ENCODE peak calls at places on chromosomes 4 and X, in six cellular contexts. X, E, F, N, T and B are unnamed samples.

GRCh38 chrX:49760288-49760885 is 64.6 kb upstream of the PAGE1 start:
- DNase-seq in X (no peak), E (no peak), F (no peak), N (no peak), T (no peak), B (no peak)

GRCh38 chr4:26468283-26468949 is 21.9 kb downstream of the CCKAR start:
- DNase-seq in X (no peak), E (no peak), F (no peak), N (no peak), T (no peak), B (no peak)

GRCh38 chr4:152112887-152113286 is 352.1 kb upstream of the GATB start:
- DNase-seq in X (no peak), E (no peak), F (no peak), N (no peak), T (no peak), B (no peak)

GRCh38 chrX:103063918-103064434 is at the start of gene BEX1:
- DNase-seq in X (no peak), E (no peak), F (no peak), N (peak), T (peak), B (peak)

GRCh38 chr4:104470770-104471169 is 23.9 kb downstream of the CXXC4 start:
- DNase-seq in X (no peak), E (no peak), F (no peak), N (no peak), T (no peak), B (no peak)

GRCh38 chr4:111923786-111924185 is 221.5 kb upstream of the FAM241A start:
- DNase-seq in X (no peak), E (no peak), F (no peak), N (no peak), T (no peak), B (no peak)

GRCh38 chrX:39969099-39969825 is 128.5 kb downstream of the BCOR start:
- DNase-seq in X (no peak), E (no peak), F (no peak), N (no peak), T (no peak), B (no peak)

GRCh38 chr4:1448589-1449420 is 42.6 kb upstream of the NKX1-1 start:
- DNase-seq in X (no peak), E (no peak), F (no peak), N (no peak), T (peak), B (no peak)

GRCh38 chr4:143256456-143256855 is 71.7 kb downstream of the USP38 start:
- DNase-seq in X (no peak), E (no peak), F (peak), N (no peak), T (no peak), B (no peak)

GRCh38 chrX:38890963-38891362 is 89.7 kb downstream of the MID1IP1 start:
- DNase-seq in X (no peak), E (no peak), F (no peak), N (no peak), T (no peak), B (no peak)

GRCh38 chrX:9619581-9619980 is 146.1 kb downstream of the GPR143 start:
- DNase-seq in X (no peak), E (no peak), F (no peak), N (no peak), T (no peak), B (no peak)

GRCh38 chr4:153651961-153652784 is 31.9 kb upstream of the TLR2 start:
- DNase-seq in X (no peak), E (no peak), F (peak), N (no peak), T (no peak), B (no peak)

GRCh38 chr4:52260507-52261302 is 209.6 kb downstream of the SPATA18 start:
- DNase-seq in X (no peak), E (no peak), F (no peak), N (no peak), T (peak), B (no peak)

GRCh38 chr4:164648151-164648848 is 105.6 kb upstream of the SMIM31 start:
- DNase-seq in X (no peak), E (no peak), F (peak), N (no peak), T (no peak), B (no peak)

GRCh38 chrX:119041175-119041574 is 31.6 kb upstream of the CT47C1 start:
- DNase-seq in X (peak), E (no peak), F (peak), N (no peak), T (peak), B (no peak)

GRCh38 chr4:80134936-80135701 is 62.1 kb upstream of the ANTXR2 start:
- DNase-seq in X (no peak), E (no peak), F (peak), N (no peak), T (no peak), B (no peak)

GRCh38 chr4:183760326-183760725 is 101.2 kb downstream of the TRAPPC11 start:
- DNase-seq in X (no peak), E (no peak), F (peak), N (no peak), T (no peak), B (no peak)

GRCh38 chr4:78622253-78622979 is 70.8 kb downstream of the ANXA3 start:
- DNase-seq in X (no peak), E (no peak), F (peak), N (no peak), T (no peak), B (no peak)

GRCh38 chr4:8435656-8436121 is 4.8 kb downstream of the ACOX3 start:
- DNase-seq in X (no peak), E (no peak), F (no peak), N (no peak), T (no peak), B (no peak)

GRCh38 chrX:72129661-72130060 is 2.1 kb downstream of the RTL5 start:
- DNase-seq in X (no peak), E (no peak), F (no peak), N (no peak), T (no peak), B (no peak)

GRCh38 chrX:48496660-48497059 is 12.1 kb upstream of the PORCN start:
- DNase-seq in X (no peak), E (no peak), F (peak), N (no peak), T (no peak), B (no peak)

GRCh38 chr4:98181815-98182214 is 38.5 kb upstream of the STPG2 start:
- DNase-seq in X (no peak), E (no peak), F (no peak), N (no peak), T (no peak), B (no peak)

GRCh38 chr4:20544645-20545044 is 155.6 kb upstream of the PACRGL start:
- DNase-seq in X (no peak), E (no peak), F (peak), N (no peak), T (no peak), B (no peak)

GRCh38 chrX:13009844-13010243 is 34.6 kb downstream of the FAM9C start:
- DNase-seq in X (no peak), E (no peak), F (peak), N (no peak), T (no peak), B (no peak)

GRCh38 chr4:113355550-113356371 is 306.3 kb downstream of the ANK2 start:
- DNase-seq in X (peak), E (peak), F (peak), N (no peak), T (peak), B (no peak)

GRCh38 chr4:43471950-43472349 is 579.4 kb downstream of the GRXCR1 start:
- DNase-seq in X (no peak), E (no peak), F (peak), N (no peak), T (no peak), B (no peak)

GRCh38 chr4:124206779-124207605 is 505.5 kb downstream of the ANKRD50 start:
- DNase-seq in X (no peak), E (no peak), F (peak), N (no peak), T (no peak), B (no peak)

GRCh38 chrX:108811891-108812290 is 75.5 kb upstream of the IRS4 start:
- DNase-seq in X (no peak), E (no peak), F (no peak), N (no peak), T (no peak), B (no peak)

GRCh38 chr4:96146686-96147085 is 306.8 kb downstream of the PDHA2 start:
- DNase-seq in X (no peak), E (no peak), F (no peak), N (no peak), T (no peak), B (no peak)

GRCh38 chrX:11129546-11129945 is 18.4 kb downstream of the HCCS start:
- DNase-seq in X (no peak), E (no peak), F (no peak), N (no peak), T (no peak), B (no peak)

GRCh38 chr4:164935363-164935762 is 42.1 kb downstream of the TRIM61 start:
- DNase-seq in X (no peak), E (no peak), F (peak), N (no peak), T (no peak), B (no peak)

GRCh38 chr4:110073045-110073845 is 125.2 kb downstream of the ELOVL6 start:
- DNase-seq in X (no peak), E (no peak), F (no peak), N (no peak), T (no peak), B (no peak)

GRCh38 chr4:48436318-48436717 is 46.8 kb upstream of the SLC10A4 start:
- DNase-seq in X (no peak), E (no peak), F (peak), N (no peak), T (no peak), B (no peak)

GRCh38 chrX:37060999-37061398 is 52.8 kb downstream of the FAM47C start:
- DNase-seq in X (no peak), E (no peak), F (peak), N (no peak), T (no peak), B (no peak)

GRCh38 chrX:21166302-21166982 is 207.8 kb upstream of the CNKSR2 start:
- DNase-seq in X (no peak), E (no peak), F (peak), N (no peak), T (no peak), B (no peak)

DNA sequence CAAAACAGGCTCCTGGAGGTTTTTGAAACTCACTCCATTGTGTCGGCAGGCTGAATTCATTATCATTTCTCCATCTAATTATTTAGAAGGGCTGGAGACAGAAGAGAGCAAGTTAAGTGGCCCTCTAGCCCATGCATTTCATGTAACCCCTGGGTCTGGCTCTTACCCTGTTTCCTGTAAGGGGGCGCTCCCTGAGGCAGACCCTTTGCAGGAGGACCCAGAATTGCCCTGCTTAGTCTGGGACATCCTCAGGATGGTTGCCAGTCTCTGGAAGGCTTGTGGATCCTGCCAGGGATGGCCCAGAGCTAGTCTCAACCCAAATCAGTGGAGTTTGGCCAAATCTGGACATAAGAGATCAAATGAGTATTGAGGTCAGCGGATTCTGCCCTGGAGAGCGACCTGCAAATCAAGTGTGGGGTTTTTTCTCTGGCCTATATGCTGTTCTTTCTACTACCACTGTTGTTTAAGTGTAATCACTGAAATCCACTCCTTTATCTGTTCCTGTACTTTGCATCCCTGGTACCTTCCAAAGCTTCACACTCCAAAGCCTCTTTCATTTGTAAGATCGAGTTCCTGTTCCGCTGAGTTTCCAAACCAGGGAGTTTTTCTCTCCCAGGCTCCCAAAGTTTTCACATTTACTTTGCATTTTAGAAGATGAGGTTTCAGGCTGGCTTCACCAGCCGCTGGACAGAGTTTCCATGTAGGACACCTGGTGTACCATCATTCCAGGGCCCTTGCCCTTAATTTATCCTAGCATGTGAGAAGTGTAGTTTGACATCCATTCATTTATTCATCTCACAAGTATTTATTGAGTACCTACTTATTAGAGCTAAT is 6.3 kb downstream of the KLF3 start:
- DNase-seq in X (no peak), E (no peak), F (peak), N (no peak), T (no peak), B (no peak)
- H3K27ac ChIP-seq in X (peak), E (peak), F (peak), N (peak), T (peak), B (peak)

DNA sequence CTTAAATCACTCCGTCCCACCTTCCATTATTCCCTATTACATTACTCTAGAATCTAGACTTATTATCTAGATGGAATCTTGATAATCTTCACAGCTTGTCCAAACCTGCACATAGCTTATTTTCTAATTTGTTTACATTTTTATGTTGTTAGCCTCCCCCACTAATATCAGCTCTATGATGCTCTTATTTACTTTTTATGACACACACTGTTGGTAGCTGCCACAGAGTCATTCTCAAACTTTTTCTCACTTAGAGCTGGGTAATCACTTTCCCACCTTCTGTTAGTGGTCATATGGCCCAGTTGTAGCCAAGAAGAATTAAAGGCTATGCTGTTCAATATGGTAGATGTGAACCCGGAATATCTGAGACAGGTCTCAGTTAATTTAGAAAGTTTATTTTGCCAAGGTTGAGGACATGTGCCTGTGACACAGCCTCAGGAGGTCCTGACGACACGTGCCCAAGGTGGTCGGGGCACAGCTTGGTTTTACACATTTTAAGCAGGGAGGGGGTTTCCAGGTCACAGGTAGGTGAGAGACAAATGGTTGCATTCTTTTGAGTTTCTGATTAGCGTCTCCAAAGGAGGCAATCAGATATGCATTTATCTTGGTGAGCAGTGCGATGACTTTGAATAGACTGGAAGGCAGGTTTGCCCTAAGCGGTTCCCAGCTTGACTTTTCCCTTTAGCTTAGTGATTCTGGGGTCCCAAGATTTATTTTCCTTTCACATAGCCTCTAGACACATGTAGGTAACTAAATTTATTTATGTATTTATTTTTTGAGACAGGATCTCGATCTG is 7.0 kb upstream of the ADGRA3 start:
- DNase-seq in X (no peak), E (no peak), F (peak), N (no peak), T (no peak), B (no peak)
- H3K27ac ChIP-seq in X (no peak), E (no peak), F (no peak), N (no peak), T (no peak), B (no peak)

GRCh38 chr4:73099143-73099542 is 29.6 kb upstream of the COX18 start:
- DNase-seq in X (no peak), E (no peak), F (no peak), N (no peak), T (no peak), B (no peak)
- H3K27ac ChIP-seq in X (no peak), E (no peak), F (no peak), N (no peak), T (no peak), B (no peak)

DNA sequence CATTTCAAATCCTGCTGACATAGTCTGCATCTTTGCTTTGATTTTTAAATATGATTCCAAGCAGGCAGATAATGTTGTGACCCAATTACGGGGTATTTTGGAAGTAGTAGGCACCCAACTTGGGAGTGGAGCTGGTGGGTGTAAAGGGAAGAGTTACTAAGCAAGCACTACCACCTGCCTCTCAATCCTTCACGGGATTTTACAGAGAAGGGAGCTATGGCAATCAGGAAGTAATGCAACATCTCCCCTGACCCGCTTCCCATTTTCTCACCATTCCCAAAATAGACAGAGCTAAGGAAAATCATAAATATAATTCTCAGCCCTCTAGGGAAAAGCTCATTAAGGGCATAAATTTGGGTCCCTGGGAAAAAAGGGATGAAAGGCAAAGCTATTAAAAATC is 9.2 kb downstream of the APBB2 start:
- DNase-seq in X (no peak), E (no peak), F (no peak), N (no peak), T (no peak), B (no peak)
- H3K27ac ChIP-seq in X (no peak), E (peak), F (no peak), N (peak), T (peak), B (peak)

DNA sequence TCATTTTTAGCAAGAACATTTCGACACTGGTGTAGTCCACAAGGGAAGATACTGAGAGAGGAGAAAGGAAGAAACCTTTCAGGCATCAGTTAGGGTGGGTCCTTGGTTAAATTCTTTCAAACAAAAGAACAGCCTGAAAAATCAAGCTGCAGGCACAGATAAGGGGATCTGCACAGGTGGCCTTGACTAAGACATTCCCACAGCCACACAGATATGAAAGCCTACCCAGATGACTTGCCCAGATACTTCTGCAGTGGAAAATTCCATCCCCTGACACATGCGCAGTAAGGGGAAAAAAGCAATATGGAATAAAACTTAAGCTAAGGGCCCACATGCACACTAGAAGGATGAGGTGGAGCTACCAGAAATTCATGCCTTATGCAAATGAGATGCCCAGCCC is 8.9 kb upstream of the TMEM165 start:
- DNase-seq in X (no peak), E (no peak), F (no peak), N (no peak), T (no peak), B (no peak)
- H3K27ac ChIP-seq in X (no peak), E (no peak), F (no peak), N (no peak), T (no peak), B (no peak)

DNA sequence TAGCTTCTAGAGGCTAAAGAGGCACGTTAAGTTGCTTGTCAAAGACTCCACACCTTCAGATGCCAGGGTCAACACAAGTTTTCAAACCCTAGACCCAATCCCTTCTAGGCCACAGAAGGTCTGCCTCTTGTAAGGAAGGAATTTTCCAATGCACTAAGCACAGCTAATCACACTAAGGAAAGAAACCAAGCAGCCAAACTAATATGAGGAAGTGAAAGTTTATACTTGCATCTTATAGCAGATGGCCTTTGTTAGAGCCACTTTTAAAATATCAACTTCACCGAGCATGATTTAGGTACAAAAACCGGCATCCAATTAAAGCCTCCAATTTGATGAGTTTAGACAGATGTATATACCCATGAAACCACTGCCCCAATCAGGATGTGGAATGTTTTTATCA is 9.9 kb downstream of the FHL1 start:
- DNase-seq in X (no peak), E (no peak), F (no peak), N (no peak), T (no peak), B (no peak)
- H3K27ac ChIP-seq in X (peak), E (no peak), F (no peak), N (no peak), T (peak), B (no peak)